ENCODE peak calls at places on chromosomes 16 and 17, in six cellular contexts. P, T, U, G, I and Q are unnamed samples.
A peak's percentile ranks its signal among the peaks of the same experiment; 100 is the strongest.

GRCh38 chr17:19345486-19346350 is 16.8 kb downstream of the B9D1 start:
- DNase-seq in P (no peak), T (no peak), U (no peak), G (no peak), I (no peak), Q (no peak)

GRCh38 chr16:2507052-2507678 is 6.6 kb upstream of the ATP6V0C start:
- DNase-seq in P (no peak), T (peak; percentile 65), U (no peak), G (no peak), I (no peak), Q (peak; percentile 87)

GRCh38 chr17:63279498-63280230 is 166.4 kb downstream of the CYB561 start:
- DNase-seq in P (no peak), T (no peak), U (no peak), G (no peak), I (no peak), Q (no peak)

GRCh38 chr17:51711581-51711980 is 446.9 kb downstream of the CA10 start:
- DNase-seq in P (no peak), T (no peak), U (no peak), G (no peak), I (no peak), Q (no peak)

GRCh38 chr16:85132456-85133289 is 20.4 kb upstream of the CIBAR2 start:
- DNase-seq in P (no peak), T (no peak), U (no peak), G (no peak), I (no peak), Q (no peak)

GRCh38 chr17:17931159-17931558 is 41.0 kb downstream of the TOM1L2 start:
- DNase-seq in P (no peak), T (no peak), U (no peak), G (no peak), I (no peak), Q (no peak)

GRCh38 chr17:36816889-36817288 is 120.4 kb upstream of the LHX1 start:
- DNase-seq in P (no peak), T (no peak), U (no peak), G (no peak), I (no peak), Q (no peak)

GRCh38 chr17:31537558-31537957 is 146.1 kb downstream of the RAB11FIP4 start:
- DNase-seq in P (no peak), T (no peak), U (no peak), G (no peak), I (no peak), Q (no peak)

GRCh38 chr17:4329838-4330237 is 36.6 kb downstream of the UBE2G1 start:
- DNase-seq in P (no peak), T (no peak), U (no peak), G (peak; percentile 6), I (peak; percentile 37), Q (no peak)

GRCh38 chr17:65020284-65020683 is 36.3 kb downstream of the GNA13 start:
- DNase-seq in P (no peak), T (no peak), U (no peak), G (no peak), I (no peak), Q (no peak)

GRCh38 chr17:67245694-67246397 is 850 bp upstream of the HELZ start:
- DNase-seq in P (no peak), T (no peak), U (no peak), G (no peak), I (peak; percentile 50), Q (peak; percentile 40)

GRCh38 chr17:67563692-67564228 is 154.0 kb upstream of the NOL11 start:
- DNase-seq in P (no peak), T (no peak), U (no peak), G (no peak), I (no peak), Q (no peak)

GRCh38 chr16:8905168-8905762 is 23.1 kb downstream of the LITAFD start:
- DNase-seq in P (no peak), T (peak; percentile 24), U (no peak), G (peak; percentile 22), I (no peak), Q (no peak)

GRCh38 chr17:78745407-78746088 is 36.5 kb downstream of the CYTH1 start:
- DNase-seq in P (no peak), T (peak; percentile 61), U (peak; percentile 29), G (no peak), I (no peak), Q (no peak)

GRCh38 chr17:40707720-40708119 is 4.2 kb upstream of the KRT24 start:
- DNase-seq in P (no peak), T (no peak), U (no peak), G (no peak), I (no peak), Q (no peak)

GRCh38 chr16:30163538-30163937 is 19.9 kb upstream of the CORO1A start:
- DNase-seq in P (no peak), T (no peak), U (no peak), G (no peak), I (no peak), Q (no peak)

GRCh38 chr16:23330583-23331249 is 28.6 kb downstream of the SCNN1B start:
- DNase-seq in P (no peak), T (no peak), U (no peak), G (no peak), I (no peak), Q (no peak)

GRCh38 chr16:49608095-49608494 is 234.5 kb downstream of the C16orf78 start:
- DNase-seq in P (no peak), T (no peak), U (no peak), G (no peak), I (peak; percentile 45), Q (no peak)

GRCh38 chr16:87918314-87918713 is 18.0 kb downstream of the CA5A start:
- DNase-seq in P (no peak), T (no peak), U (no peak), G (no peak), I (no peak), Q (no peak)

GRCh38 chr16:21162661-21163151 is 4.2 kb downstream of the LDAF1 start:
- DNase-seq in P (no peak), T (no peak), U (no peak), G (no peak), I (no peak), Q (no peak)

GRCh38 chr17:3003401-3004149 is 59.8 kb downstream of the OR1D5 start:
- DNase-seq in P (no peak), T (no peak), U (no peak), G (no peak), I (no peak), Q (peak; percentile 82)

GRCh38 chr16:22267764-22268163 is 29.4 kb upstream of the POLR3E start:
- DNase-seq in P (no peak), T (no peak), U (no peak), G (no peak), I (no peak), Q (no peak)

GRCh38 chr16:89319883-89320716 is 102.6 kb downstream of the ZNF778 start:
- DNase-seq in P (no peak), T (peak; percentile 57), U (peak; percentile 35), G (peak; percentile 43), I (no peak), Q (no peak)

GRCh38 chr17:69325518-69326301 is 1.2 kb downstream of the ABCA5 start:
- DNase-seq in P (no peak), T (no peak), U (no peak), G (no peak), I (no peak), Q (no peak)